ENCODE peak calls at places on chromosomes 6 and 20, in eight cellular contexts. P, C, V, X, B, J, A and L are unnamed samples.

GRCh38 chr6:1613631-1614447 is 4.1 kb downstream of the FOXC1 start:
- DNase-seq in A (no peak), X (peak), B (no peak), J (no peak), C (no peak), V (no peak), P (no peak), L (peak)

GRCh38 chr6:127058027-127058426 is 60.4 kb upstream of the RSPO3 start:
- DNase-seq in X (no peak), J (no peak), V (no peak), B (no peak), A (no peak), C (no peak), P (no peak), L (no peak)

GRCh38 chr6:27775796-27776184 is 136.4 kb downstream of the OR2B2 start:
- DNase-seq in X (no peak), C (no peak), J (no peak), B (no peak), A (no peak), V (no peak), P (no peak), L (no peak)

GRCh38 chr6:148440877-148441453 is 98.3 kb downstream of the SASH1 start:
- DNase-seq in B (no peak), J (no peak), P (peak), C (no peak), X (peak), V (no peak), A (no peak), L (no peak)

GRCh38 chr6:165849539-165850430 is 186.7 kb upstream of the PDE10A start:
- DNase-seq in X (no peak), P (no peak), A (no peak), J (peak), B (no peak), C (no peak), V (no peak), L (no peak)

GRCh38 chr6:10341605-10342004 is 73.3 kb downstream of the TFAP2A start:
- DNase-seq in X (no peak), A (no peak), J (no peak), V (no peak), B (no peak), P (no peak), C (no peak), L (no peak)

GRCh38 chr6:142944126-142945066 is 580 bp downstream of the HIVEP2 start:
- DNase-seq in V (peak), A (peak), X (peak), P (peak), B (peak), C (peak), J (peak), L (peak)

GRCh38 chr20:6114696-6115095 is 8.1 kb downstream of the FERMT1 start:
- DNase-seq in A (no peak), V (no peak), P (no peak), J (no peak), C (no peak), B (no peak), X (no peak), L (no peak)

GRCh38 chr6:166786704-166787293 is 159.7 kb upstream of the RPS6KA2 start:
- DNase-seq in V (no peak), B (peak), X (no peak), A (no peak), C (peak), J (peak), P (peak), L (peak)

GRCh38 chr6:158358450-158359077 is 46.3 kb downstream of the TULP4 start:
- DNase-seq in A (no peak), P (no peak), B (no peak), X (no peak), J (no peak), V (no peak), C (no peak), L (no peak)

GRCh38 chr6:167806061-167806700 is 20.5 kb upstream of the AFDN start:
- DNase-seq in A (no peak), P (peak), V (no peak), B (no peak), X (no peak), J (no peak), C (no peak), L (no peak)

GRCh38 chr20:36237477-36237876 is 1.2 kb downstream of the AAR2 start:
- DNase-seq in P (no peak), C (no peak), J (no peak), X (no peak), B (no peak), V (no peak), A (no peak), L (no peak)